ENCODE peak calls at places on chromosomes 5 and 9, in eight cellular contexts. One of them, this sample, is unnamed.

GRCh38 chr5:160312139-160312959 is at the start of gene CCNJL:
- DNase-seq in H9: peak; percentile 87
- DNase-seq in anterior cingulate cortex: no peak
- DNase-seq in T-helper 1 cell: no peak
- DNase-seq in testis: peak; percentile 71
- DNase-seq in AG08396: peak; percentile 82
- DNase-seq in NCI-H510A treated with DMSO at 0.1 percent for 48 hours: peak; percentile 63
- DNase-seq in AG08395: peak; percentile 36
- DNase-seq in this sample: no peak

GRCh38 chr5:96538831-96539250 is 105.8 kb upstream of the PCSK1 start:
- DNase-seq in T-helper 1 cell: no peak
- DNase-seq in AG08396: no peak
- DNase-seq in AG08395: no peak
- DNase-seq in H9: no peak
- DNase-seq in testis: no peak
- DNase-seq in anterior cingulate cortex: no peak
- DNase-seq in NCI-H510A treated with DMSO at 0.1 percent for 48 hours: no peak
- DNase-seq in this sample: no peak

GRCh38 chr5:92998456-92998855 is 582.6 kb downstream of the NR2F1-AS1 start:
- DNase-seq in H9: no peak
- DNase-seq in AG08395: no peak
- DNase-seq in AG08396: no peak
- DNase-seq in anterior cingulate cortex: no peak
- DNase-seq in T-helper 1 cell: no peak
- DNase-seq in NCI-H510A treated with DMSO at 0.1 percent for 48 hours: no peak
- DNase-seq in testis: no peak
- DNase-seq in this sample: no peak

GRCh38 chr5:80195837-80196400 is 59.9 kb downstream of the SERINC5 start:
- DNase-seq in H9: no peak
- DNase-seq in anterior cingulate cortex: no peak
- DNase-seq in T-helper 1 cell: no peak
- DNase-seq in AG08396: no peak
- DNase-seq in AG08395: no peak
- DNase-seq in NCI-H510A treated with DMSO at 0.1 percent for 48 hours: no peak
- DNase-seq in testis: no peak
- DNase-seq in this sample: no peak

GRCh38 chr5:78896128-78896527 is 89.0 kb downstream of the ARSB start:
- DNase-seq in AG08395: peak; percentile 56
- DNase-seq in AG08396: peak; percentile 49
- DNase-seq in testis: no peak
- DNase-seq in T-helper 1 cell: no peak
- DNase-seq in NCI-H510A treated with DMSO at 0.1 percent for 48 hours: no peak
- DNase-seq in anterior cingulate cortex: no peak
- DNase-seq in H9: no peak
- DNase-seq in this sample: no peak

GRCh38 chr5:71939452-71939932 is 167.8 kb upstream of the MAP1B start:
- DNase-seq in anterior cingulate cortex: no peak
- DNase-seq in AG08395: no peak
- DNase-seq in T-helper 1 cell: no peak
- DNase-seq in testis: no peak
- DNase-seq in NCI-H510A treated with DMSO at 0.1 percent for 48 hours: peak; percentile 51
- DNase-seq in H9: no peak
- DNase-seq in AG08396: no peak
- DNase-seq in this sample: no peak

GRCh38 chr5:67063055-67063454 is 133.5 kb downstream of the CD180 start:
- DNase-seq in H9: no peak
- DNase-seq in T-helper 1 cell: no peak
- DNase-seq in testis: no peak
- DNase-seq in AG08395: no peak
- DNase-seq in anterior cingulate cortex: no peak
- DNase-seq in NCI-H510A treated with DMSO at 0.1 percent for 48 hours: no peak
- DNase-seq in AG08396: no peak
- DNase-seq in this sample: no peak

GRCh38 chr9:88532320-88532719 is 2.7 kb upstream of the NXNL2 start:
- DNase-seq in H9: peak; percentile 90
- DNase-seq in NCI-H510A treated with DMSO at 0.1 percent for 48 hours: no peak
- DNase-seq in AG08396: no peak
- DNase-seq in T-helper 1 cell: no peak
- DNase-seq in anterior cingulate cortex: no peak
- DNase-seq in testis: no peak
- DNase-seq in AG08395: peak; percentile 14
- DNase-seq in this sample: no peak

GRCh38 chr5:176369934-176370711 is 4.8 kb downstream of the ARL10 start:
- DNase-seq in anterior cingulate cortex: no peak
- DNase-seq in testis: no peak
- DNase-seq in H9: no peak
- DNase-seq in NCI-H510A treated with DMSO at 0.1 percent for 48 hours: no peak
- DNase-seq in AG08395: no peak
- DNase-seq in AG08396: no peak
- DNase-seq in T-helper 1 cell: no peak
- DNase-seq in this sample: no peak

GRCh38 chr9:96061293-96061987 is 185.9 kb downstream of the ERCC6L2 start:
- DNase-seq in NCI-H510A treated with DMSO at 0.1 percent for 48 hours: no peak
- DNase-seq in AG08396: peak; percentile 62
- DNase-seq in testis: peak; percentile 63
- DNase-seq in AG08395: peak; percentile 61
- DNase-seq in anterior cingulate cortex: peak; percentile 35
- DNase-seq in H9: peak; percentile 55
- DNase-seq in T-helper 1 cell: peak; percentile 26
- DNase-seq in this sample: no peak

GRCh38 chr5:9505215-9505614 is 40.7 kb downstream of the SEMA5A start:
- DNase-seq in NCI-H510A treated with DMSO at 0.1 percent for 48 hours: no peak
- DNase-seq in anterior cingulate cortex: no peak
- DNase-seq in testis: no peak
- DNase-seq in AG08395: no peak
- DNase-seq in AG08396: no peak
- DNase-seq in T-helper 1 cell: no peak
- DNase-seq in H9: no peak
- DNase-seq in this sample: no peak

GRCh38 chr9:84218322-84218721 is 122.2 kb downstream of the SLC28A3 start:
- DNase-seq in T-helper 1 cell: no peak
- DNase-seq in anterior cingulate cortex: no peak
- DNase-seq in testis: peak; percentile 78
- DNase-seq in H9: no peak
- DNase-seq in NCI-H510A treated with DMSO at 0.1 percent for 48 hours: no peak
- DNase-seq in AG08396: no peak
- DNase-seq in AG08395: no peak
- DNase-seq in this sample: no peak

GRCh38 chr5:35926389-35927051 is 11.9 kb downstream of the CAPSL start:
- DNase-seq in H9: peak; percentile 76
- DNase-seq in NCI-H510A treated with DMSO at 0.1 percent for 48 hours: peak; percentile 25
- DNase-seq in AG08396: peak; percentile 53
- DNase-seq in AG08395: peak; percentile 65
- DNase-seq in anterior cingulate cortex: peak; percentile 35
- DNase-seq in T-helper 1 cell: peak; percentile 48
- DNase-seq in testis: peak; percentile 81
- DNase-seq in this sample: no peak

GRCh38 chr9:34685591-34685990 is 5.5 kb downstream of the CCL19 start:
- DNase-seq in AG08396: no peak
- DNase-seq in anterior cingulate cortex: no peak
- DNase-seq in NCI-H510A treated with DMSO at 0.1 percent for 48 hours: no peak
- DNase-seq in AG08395: peak; percentile 78
- DNase-seq in H9: no peak
- DNase-seq in T-helper 1 cell: no peak
- DNase-seq in testis: no peak
- DNase-seq in this sample: no peak

GRCh38 chr9:70419546-70420266 is 5.2 kb upstream of the KLF9 start:
- DNase-seq in NCI-H510A treated with DMSO at 0.1 percent for 48 hours: peak; percentile 92
- DNase-seq in H9: peak; percentile 71
- DNase-seq in testis: peak; percentile 95
- DNase-seq in T-helper 1 cell: peak; percentile 83
- DNase-seq in AG08396: peak; percentile 93
- DNase-seq in AG08395: peak; percentile 92
- DNase-seq in anterior cingulate cortex: peak; percentile 80
- DNase-seq in this sample: peak; percentile 87

GRCh38 chr5:177596775-177597238 is 3.1 kb upstream of the B4GALT7 start:
- DNase-seq in T-helper 1 cell: no peak
- DNase-seq in H9: no peak
- DNase-seq in AG08395: no peak
- DNase-seq in testis: no peak
- DNase-seq in NCI-H510A treated with DMSO at 0.1 percent for 48 hours: no peak
- DNase-seq in anterior cingulate cortex: no peak
- DNase-seq in AG08396: no peak
- DNase-seq in this sample: no peak

GRCh38 chr5:154884424-154884823 is 26.0 kb downstream of the CNOT8 start:
- DNase-seq in NCI-H510A treated with DMSO at 0.1 percent for 48 hours: no peak
- DNase-seq in AG08396: no peak
- DNase-seq in testis: no peak
- DNase-seq in AG08395: no peak
- DNase-seq in T-helper 1 cell: no peak
- DNase-seq in anterior cingulate cortex: no peak
- DNase-seq in H9: peak; percentile 71
- DNase-seq in this sample: no peak

GRCh38 chr5:122236270-122236669 is 75.8 kb upstream of the SNCAIP start:
- DNase-seq in NCI-H510A treated with DMSO at 0.1 percent for 48 hours: no peak
- DNase-seq in H9: no peak
- DNase-seq in testis: no peak
- DNase-seq in T-helper 1 cell: no peak
- DNase-seq in AG08396: no peak
- DNase-seq in anterior cingulate cortex: no peak
- DNase-seq in AG08395: peak; percentile 6
- DNase-seq in this sample: no peak

GRCh38 chr5:40409600-40409999 is 270.1 kb upstream of the PTGER4 start:
- DNase-seq in AG08395: no peak
- DNase-seq in AG08396: no peak
- DNase-seq in anterior cingulate cortex: no peak
- DNase-seq in H9: no peak
- DNase-seq in testis: no peak
- DNase-seq in NCI-H510A treated with DMSO at 0.1 percent for 48 hours: no peak
- DNase-seq in T-helper 1 cell: no peak
- DNase-seq in this sample: no peak

GRCh38 chr9:86046930-86047341 is 52.4 kb downstream of the GOLM1 start:
- DNase-seq in testis: no peak
- DNase-seq in AG08395: no peak
- DNase-seq in AG08396: no peak
- DNase-seq in anterior cingulate cortex: no peak
- DNase-seq in NCI-H510A treated with DMSO at 0.1 percent for 48 hours: no peak
- DNase-seq in T-helper 1 cell: no peak
- DNase-seq in H9: no peak
- DNase-seq in this sample: no peak

GRCh38 chr5:170538096-170538465 is 34.3 kb downstream of the KCNIP1 start:
- DNase-seq in H9: no peak
- DNase-seq in NCI-H510A treated with DMSO at 0.1 percent for 48 hours: no peak
- DNase-seq in testis: no peak
- DNase-seq in AG08395: no peak
- DNase-seq in T-helper 1 cell: no peak
- DNase-seq in AG08396: no peak
- DNase-seq in anterior cingulate cortex: no peak
- DNase-seq in this sample: no peak

GRCh38 chr9:104287255-104287872 is 193.3 kb downstream of the SMC2 start:
- DNase-seq in NCI-H510A treated with DMSO at 0.1 percent for 48 hours: no peak
- DNase-seq in H9: no peak
- DNase-seq in anterior cingulate cortex: no peak
- DNase-seq in AG08395: no peak
- DNase-seq in AG08396: no peak
- DNase-seq in testis: no peak
- DNase-seq in T-helper 1 cell: no peak
- DNase-seq in this sample: no peak

GRCh38 chr9:81814794-81815464 is 113.3 kb upstream of the SPATA31D4 start:
- DNase-seq in AG08396: no peak
- DNase-seq in H9: no peak
- DNase-seq in testis: no peak
- DNase-seq in NCI-H510A treated with DMSO at 0.1 percent for 48 hours: peak; percentile 8
- DNase-seq in T-helper 1 cell: no peak
- DNase-seq in AG08395: no peak
- DNase-seq in anterior cingulate cortex: no peak
- DNase-seq in this sample: no peak

GRCh38 chr5:74468421-74468820 is 172.1 kb downstream of the ENC1 start:
- DNase-seq in testis: no peak
- DNase-seq in anterior cingulate cortex: no peak
- DNase-seq in T-helper 1 cell: no peak
- DNase-seq in AG08395: no peak
- DNase-seq in NCI-H510A treated with DMSO at 0.1 percent for 48 hours: no peak
- DNase-seq in H9: no peak
- DNase-seq in AG08396: no peak
- DNase-seq in this sample: no peak

GRCh38 chr5:178496661-178497060 is 93.5 kb downstream of the COL23A1 start:
- DNase-seq in NCI-H510A treated with DMSO at 0.1 percent for 48 hours: no peak
- DNase-seq in AG08396: no peak
- DNase-seq in AG08395: peak; percentile 77
- DNase-seq in anterior cingulate cortex: no peak
- DNase-seq in H9: no peak
- DNase-seq in T-helper 1 cell: no peak
- DNase-seq in testis: no peak
- DNase-seq in this sample: no peak

GRCh38 chr9:29319727-29320513 is 1746.6 kb upstream of the C9orf72 start:
- DNase-seq in testis: no peak
- DNase-seq in H9: no peak
- DNase-seq in T-helper 1 cell: no peak
- DNase-seq in AG08396: no peak
- DNase-seq in anterior cingulate cortex: no peak
- DNase-seq in NCI-H510A treated with DMSO at 0.1 percent for 48 hours: no peak
- DNase-seq in AG08395: no peak
- DNase-seq in this sample: no peak

GRCh38 chr5:111248571-111248970 is 24.4 kb downstream of the CAMK4 start:
- DNase-seq in NCI-H510A treated with DMSO at 0.1 percent for 48 hours: no peak
- DNase-seq in AG08395: no peak
- DNase-seq in T-helper 1 cell: no peak
- DNase-seq in AG08396: no peak
- DNase-seq in anterior cingulate cortex: no peak
- DNase-seq in H9: no peak
- DNase-seq in testis: no peak
- DNase-seq in this sample: no peak

GRCh38 chr5:132493241-132493640 is 2.7 kb upstream of the IRF1 start:
- DNase-seq in anterior cingulate cortex: no peak
- DNase-seq in NCI-H510A treated with DMSO at 0.1 percent for 48 hours: no peak
- DNase-seq in AG08396: no peak
- DNase-seq in AG08395: no peak
- DNase-seq in testis: no peak
- DNase-seq in T-helper 1 cell: no peak
- DNase-seq in H9: no peak
- DNase-seq in this sample: no peak

GRCh38 chr9:129641751-129642585 is at the start of gene ASB6:
- DNase-seq in AG08395: peak; percentile 100
- DNase-seq in anterior cingulate cortex: peak; percentile 94
- DNase-seq in NCI-H510A treated with DMSO at 0.1 percent for 48 hours: peak; percentile 87
- DNase-seq in T-helper 1 cell: peak; percentile 87
- DNase-seq in testis: peak; percentile 97
- DNase-seq in H9: peak; percentile 98
- DNase-seq in AG08396: peak; percentile 100
- DNase-seq in this sample: peak; percentile 69

GRCh38 chr5:61322738-61323429 is 9.2 kb upstream of the ZSWIM6 start:
- DNase-seq in AG08395: no peak
- DNase-seq in testis: no peak
- DNase-seq in T-helper 1 cell: no peak
- DNase-seq in NCI-H510A treated with DMSO at 0.1 percent for 48 hours: no peak
- DNase-seq in AG08396: no peak
- DNase-seq in anterior cingulate cortex: no peak
- DNase-seq in H9: no peak
- DNase-seq in this sample: no peak

GRCh38 chr5:80187274-80187673 is 68.6 kb downstream of the SERINC5 start:
- DNase-seq in AG08396: no peak
- DNase-seq in H9: no peak
- DNase-seq in AG08395: no peak
- DNase-seq in testis: no peak
- DNase-seq in NCI-H510A treated with DMSO at 0.1 percent for 48 hours: peak; percentile 22
- DNase-seq in anterior cingulate cortex: no peak
- DNase-seq in T-helper 1 cell: no peak
- DNase-seq in this sample: no peak

GRCh38 chr9:121963542-121963995 is 129.5 kb downstream of the TTLL11 start:
- DNase-seq in testis: no peak
- DNase-seq in NCI-H510A treated with DMSO at 0.1 percent for 48 hours: no peak
- DNase-seq in T-helper 1 cell: no peak
- DNase-seq in anterior cingulate cortex: no peak
- DNase-seq in AG08396: no peak
- DNase-seq in AG08395: no peak
- DNase-seq in H9: no peak
- DNase-seq in this sample: peak; percentile 75